ENCODE peak calls at places on chromosomes 5 and 9, in five cellular contexts. C, H, I, M and U are unnamed samples.

GRCh38 chr5:111635946-111636315 is 121.1 kb downstream of the NREP start:
- DNase-seq in C (no peak), H (no peak), I (no peak), M (no peak), U (no peak)

GRCh38 chr9:16223074-16223871 is 647.2 kb downstream of the BNC2 start:
- DNase-seq in C (no peak), H (no peak), I (no peak), M (no peak), U (no peak)

GRCh38 chr5:175680463-175680862 is 22.6 kb downstream of the HRH2 start:
- DNase-seq in C (no peak), H (no peak), I (no peak), M (no peak), U (no peak)

GRCh38 chr5:158786390-158786789 is 313.3 kb downstream of the EBF1 start:
- DNase-seq in C (no peak), H (no peak), I (no peak), M (no peak), U (no peak)

GRCh38 chr9:70444904-70445303 is 30.4 kb upstream of the KLF9 start:
- DNase-seq in C (no peak), H (no peak), I (no peak), M (no peak), U (no peak)

GRCh38 chr5:139283252-139284166 is 10.0 kb upstream of the MATR3 start:
- DNase-seq in C (no peak), H (no peak), I (no peak), M (no peak), U (no peak)

GRCh38 chr5:178118345-178118744 is 5.0 kb downstream of the N4BP3 start:
- DNase-seq in C (no peak), H (no peak), I (no peak), M (no peak), U (no peak)

GRCh38 chr5:159463590-159464321 is 133.5 kb upstream of the IL12B start:
- DNase-seq in C (no peak), H (peak), I (no peak), M (no peak), U (no peak)

GRCh38 chr5:11334404-11334803 is 569.8 kb downstream of the CTNND2 start:
- DNase-seq in C (no peak), H (no peak), I (no peak), M (no peak), U (no peak)

GRCh38 chr9:126612813-126613641 is 701 bp upstream of the LMX1B start:
- DNase-seq in C (peak), H (no peak), I (no peak), M (no peak), U (peak)

GRCh38 chr5:123807177-123807900 is 295.4 kb downstream of the CSNK1G3 start:
- DNase-seq in C (peak), H (no peak), I (no peak), M (no peak), U (no peak)

GRCh38 chr9:100473271-100474081 is 527 bp downstream of the TMEFF1 start:
- DNase-seq in C (peak), H (no peak), I (no peak), M (peak), U (peak)

GRCh38 chr5:65835191-65835590 is 91.2 kb upstream of the ERBIN start:
- DNase-seq in C (no peak), H (no peak), I (no peak), M (no peak), U (no peak)

GRCh38 chr9:70285246-70285645 is 26.5 kb downstream of the SMC5 start:
- DNase-seq in C (no peak), H (no peak), I (no peak), M (no peak), U (peak)

DNA sequence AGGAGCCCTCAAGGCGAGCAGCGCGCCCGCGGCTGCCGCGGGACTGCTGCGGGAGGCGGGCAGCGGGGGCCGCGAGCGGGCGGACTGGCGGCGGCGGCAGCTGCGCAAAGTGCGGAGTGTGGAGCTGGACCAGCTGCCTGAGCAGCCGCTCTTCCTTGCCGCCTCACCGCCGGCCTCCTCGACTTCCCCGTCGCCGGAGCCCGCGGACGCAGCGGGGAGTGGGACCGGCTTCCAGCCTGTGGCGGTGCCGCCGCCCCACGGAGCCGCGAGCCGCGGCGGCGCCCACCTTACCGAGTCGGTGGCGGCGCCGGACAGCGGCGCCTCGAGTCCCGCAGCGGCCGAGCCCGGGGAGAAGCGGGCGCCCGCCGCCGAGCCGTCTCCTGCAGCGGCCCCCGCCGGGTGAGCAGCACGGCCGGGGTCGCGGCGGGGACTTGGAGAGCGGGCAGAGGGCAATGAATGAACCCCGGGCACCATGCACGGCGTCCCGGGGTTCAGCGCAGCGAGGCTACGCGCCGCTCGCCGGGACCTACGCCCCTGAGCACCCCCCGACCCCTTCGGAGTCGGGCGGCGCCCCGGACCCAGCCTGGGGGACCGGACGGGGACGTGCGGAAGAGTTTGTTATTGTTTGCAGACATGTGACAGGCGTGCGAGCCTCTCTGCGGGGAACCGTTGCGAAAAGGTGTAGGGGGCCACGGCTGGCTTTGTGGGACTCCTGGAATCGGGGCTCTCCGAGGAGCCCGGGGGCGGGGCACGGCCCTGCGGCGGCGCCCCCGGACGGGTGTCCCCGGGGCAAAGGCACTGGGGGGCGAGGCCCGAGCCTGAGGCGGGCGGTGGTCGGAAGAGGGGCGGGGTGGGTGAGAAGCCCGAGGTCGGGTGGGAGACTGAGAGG is 552 bp downstream of the MAP3K1 start:
- DNase-seq in C (no peak), H (no peak), I (no peak), M (peak), U (peak)
- TF ChIP-seq FOXM1 in C (no peak), H (no peak), I (no peak), M (no peak), U (no peak)

GRCh38 chr9:134962998-134963364 is 45.3 kb upstream of the FCN1 start:
- DNase-seq in C (no peak), H (no peak), I (no peak), M (no peak), U (no peak)

GRCh38 chr9:134960701-134961181 is 43.0 kb upstream of the FCN1 start:
- DNase-seq in C (no peak), H (no peak), I (no peak), M (no peak), U (no peak)

GRCh38 chr9:134962065-134962997 is 44.6 kb upstream of the FCN1 start:
- DNase-seq in C (no peak), H (no peak), I (no peak), M (no peak), U (no peak)

GRCh38 chr9:134959971-134960310 is 42.2 kb upstream of the FCN1 start:
- DNase-seq in C (no peak), H (no peak), I (no peak), M (no peak), U (no peak)

DNA sequence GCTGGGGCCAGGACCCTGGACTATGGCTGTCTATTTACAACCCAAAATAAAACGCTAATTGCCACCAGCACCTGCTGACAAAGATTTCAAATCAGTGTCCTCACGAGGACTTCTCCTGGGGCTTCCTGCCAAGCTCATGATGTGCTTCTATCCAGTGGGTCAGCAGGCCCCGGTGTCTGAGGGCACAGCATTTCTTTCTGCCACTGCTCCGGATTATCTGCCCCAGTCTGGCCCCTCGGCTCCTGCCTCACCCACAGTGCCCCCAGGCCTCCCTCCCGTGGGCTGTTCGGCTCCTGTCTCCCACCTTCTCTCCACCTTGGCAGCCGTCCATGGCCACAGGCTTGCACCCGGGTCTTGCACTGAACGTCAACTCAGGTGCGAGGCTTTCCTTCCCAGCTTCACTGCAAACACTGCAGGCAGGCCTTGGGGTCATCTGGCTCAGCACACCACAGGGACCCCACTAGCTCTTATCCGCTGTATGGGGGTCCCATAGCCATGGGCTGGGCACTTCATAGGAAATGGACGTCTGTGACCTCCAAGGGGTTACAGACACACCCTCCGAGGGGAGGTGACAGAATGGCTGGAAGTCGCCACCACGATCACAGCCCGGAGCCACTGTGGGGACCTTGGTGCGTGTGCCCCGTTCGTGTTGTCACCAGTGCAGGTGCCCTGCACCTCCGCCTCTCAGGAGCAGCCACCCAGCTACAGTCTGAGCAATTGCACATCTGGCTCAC is 43.8 kb upstream of the FCN1 start:
- DNase-seq in C (no peak), H (no peak), I (no peak), M (no peak), U (no peak)
- TF ChIP-seq FOXM1 in C (no peak), H (no peak), I (no peak), M (no peak), U (no peak)

DNA sequence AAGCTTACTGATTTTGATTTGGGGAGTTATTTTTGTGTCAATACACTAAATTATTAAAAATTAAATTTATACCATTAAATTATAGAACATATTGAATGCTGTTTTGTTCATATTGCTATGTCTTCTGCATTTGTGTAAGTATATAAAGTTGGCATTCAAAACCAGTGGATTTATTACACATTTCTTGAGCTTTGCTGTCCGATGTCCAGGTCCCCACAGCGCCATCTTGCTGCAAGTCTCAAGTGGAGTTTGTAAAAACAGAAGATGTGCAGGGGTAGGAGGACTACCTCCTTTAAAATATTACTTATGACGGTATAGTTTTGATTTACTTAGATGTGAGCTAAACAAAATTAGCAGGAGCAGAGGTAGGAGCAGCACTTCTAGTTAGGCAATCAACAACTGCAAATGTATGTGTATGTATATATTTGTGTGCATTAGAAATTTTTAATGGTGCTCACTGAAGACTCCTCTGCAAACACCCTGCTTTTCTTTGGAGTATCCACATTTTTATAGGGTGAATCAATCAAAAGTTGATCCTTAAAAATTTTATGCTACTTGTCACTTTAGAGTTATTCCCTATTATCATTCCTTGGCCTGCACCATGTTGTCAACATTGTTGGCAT is 37.4 kb downstream of the CPEB4 start:
- DNase-seq in C (peak), H (no peak), I (no peak), M (peak), U (no peak)
- TF ChIP-seq FOXM1 in C (no peak), H (no peak), I (no peak), M (no peak), U (no peak)

DNA sequence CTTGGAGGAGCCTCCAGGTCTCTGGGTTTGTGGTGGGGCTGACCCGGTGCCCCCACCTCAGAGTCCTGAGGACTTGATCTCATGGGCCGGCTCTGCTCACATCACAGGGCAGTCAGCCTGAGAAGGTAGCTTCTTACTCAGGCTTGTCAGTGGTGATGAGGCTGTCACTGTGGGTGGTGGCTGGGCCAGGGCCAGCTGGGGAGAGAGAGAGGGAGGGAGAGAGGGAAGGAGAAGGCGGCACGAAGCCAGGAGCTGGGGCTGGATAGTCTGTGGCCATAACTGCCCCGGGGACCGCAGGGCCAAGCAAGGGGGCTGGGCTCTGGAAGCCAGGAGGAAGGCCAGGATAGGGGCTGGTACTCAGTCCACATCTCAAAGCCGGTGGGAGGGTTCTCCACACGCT is 6.5 kb downstream of the NTNG2 start:
- DNase-seq in C (no peak), H (no peak), I (no peak), M (no peak), U (peak)
- TF ChIP-seq FOXM1 in C (no peak), H (no peak), I (no peak), M (no peak), U (no peak)

GRCh38 chr9:77753183-77753582 is 105.1 kb upstream of the GNA14 start:
- DNase-seq in C (no peak), H (no peak), I (no peak), M (no peak), U (no peak)
- TF ChIP-seq FOXM1 in C (no peak), H (no peak), I (no peak), M (no peak), U (no peak)

DNA sequence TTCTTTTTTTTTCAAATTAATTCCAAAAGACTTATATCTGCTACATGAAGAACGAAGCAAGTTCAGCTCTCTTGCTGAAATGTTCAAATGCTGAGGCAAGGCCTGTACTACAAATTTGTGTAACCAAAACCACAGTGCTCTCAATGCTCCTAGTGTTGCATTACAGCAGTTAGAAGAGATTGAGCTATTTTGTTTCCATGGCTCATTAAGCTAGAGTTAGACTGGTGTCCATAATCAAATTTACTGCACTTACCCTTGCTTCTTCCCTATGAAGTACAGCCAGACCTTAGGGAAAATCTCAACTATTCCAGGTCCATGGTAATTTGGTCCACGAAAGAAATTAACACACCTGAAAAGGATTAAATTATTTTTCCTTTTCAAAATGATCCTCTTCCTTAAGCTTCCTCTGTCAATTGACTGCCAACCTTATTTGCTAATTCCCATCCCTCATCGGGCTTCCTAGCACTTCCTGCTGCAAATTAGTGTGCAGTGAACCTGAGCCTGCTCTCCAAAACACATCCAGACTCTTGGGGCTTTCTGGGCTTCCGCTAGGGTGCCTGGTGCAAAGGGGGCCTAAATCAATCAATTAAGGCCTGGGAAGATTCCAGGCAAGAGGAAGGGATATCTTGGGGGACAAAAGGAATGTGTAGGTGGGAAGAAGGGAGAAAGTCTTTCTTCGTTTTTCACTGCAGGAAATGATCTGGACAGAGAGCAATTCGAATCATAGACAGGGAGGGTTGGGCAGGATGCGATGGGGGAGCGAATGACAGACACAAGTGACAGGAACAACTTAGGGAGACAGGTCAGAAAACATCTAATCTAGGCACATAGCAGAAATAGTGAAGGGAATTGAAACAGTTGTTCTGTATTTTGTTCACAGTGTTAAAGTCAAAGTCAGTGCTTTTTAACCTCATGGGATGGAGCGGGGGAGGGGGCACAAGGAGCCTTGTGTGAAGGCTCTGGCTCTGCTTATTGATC is 542.4 kb downstream of the RAB3C start:
- DNase-seq in C (no peak), H (no peak), I (no peak), M (no peak), U (no peak)
- TF ChIP-seq FOXM1 in C (no peak), H (no peak), I (no peak), M (no peak), U (no peak)

DNA sequence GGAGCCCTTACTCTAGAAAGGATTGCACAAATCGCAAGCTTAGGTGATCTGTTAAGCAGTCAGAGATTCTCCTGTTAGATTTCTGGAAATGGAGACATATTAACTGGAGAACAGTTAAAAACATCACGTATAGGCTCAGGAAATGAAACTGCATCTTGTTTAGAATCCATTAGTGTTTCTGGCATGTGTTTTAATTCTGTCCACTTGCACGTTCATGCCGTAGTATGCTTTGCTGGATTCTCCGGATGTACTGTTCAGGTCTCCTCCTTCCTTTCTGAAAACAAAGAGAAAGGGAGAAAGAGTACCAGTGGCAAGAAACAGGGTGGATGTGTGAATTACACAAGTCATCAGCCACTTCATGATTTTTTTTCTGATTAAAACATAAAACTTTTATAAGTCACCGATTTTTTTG is 2.5 kb upstream of the RGMB start:
- DNase-seq in C (no peak), H (no peak), I (no peak), M (no peak), U (peak)
- TF ChIP-seq FOXM1 in C (no peak), H (no peak), I (no peak), M (no peak), U (no peak)